ENCODE peak calls at places on chromosomes 13 and 19, in eight cellular contexts. Y is right atrium auricular region, P is tibial artery, M is vagina, Z is ascending aorta, B is OCI-LY7, E is Calu3, U is tibial nerve. H is an unnamed sample.

GRCh38 chr13:36819064-36819810 is at the start of gene RFXAP:
- DNase-seq in U (peak), E (peak), P (peak), Z (peak), M (no peak), Y (peak), B (peak), H (peak)

GRCh38 chr19:16051254-16052025 is 24.9 kb upstream of the TPM4 start:
- DNase-seq in Y (no peak), B (peak), M (no peak), U (no peak), Z (no peak), P (no peak), E (no peak), H (no peak)

GRCh38 chr13:42164557-42165125 is 107.3 kb upstream of the AKAP11 start:
- DNase-seq in U (no peak), Y (no peak), P (no peak), B (no peak), E (no peak), Z (no peak), M (no peak), H (no peak)

GRCh38 chr19:11138659-11139526 is 16.7 kb downstream of the SPC24 start:
- DNase-seq in Y (peak), Z (peak), U (peak), E (peak), P (peak), B (no peak), M (no peak), H (no peak)

GRCh38 chr13:36997716-36998427 is 1.3 kb downstream of the ALG5 start:
- DNase-seq in P (no peak), E (no peak), M (no peak), Z (no peak), U (no peak), Y (no peak), B (no peak), H (no peak)

GRCh38 chr19:10417598-10418280 is 2.6 kb upstream of the PDE4A start:
- DNase-seq in B (peak), Z (no peak), Y (no peak), M (no peak), E (no peak), P (no peak), U (no peak), H (no peak)

GRCh38 chr13:31200636-31200970 is 828 bp downstream of the B3GLCT start:
- DNase-seq in M (no peak), U (no peak), B (peak), P (peak), Z (no peak), E (peak), Y (no peak), H (no peak)

GRCh38 chr19:48777720-48778119 is 22.4 kb downstream of the FGF21 start:
- DNase-seq in Z (no peak), U (no peak), E (no peak), B (no peak), Y (no peak), P (no peak), M (no peak), H (no peak)

GRCh38 chr19:15358918-15359317 is 20.7 kb downstream of the AKAP8 start:
- DNase-seq in P (no peak), B (no peak), Z (no peak), E (no peak), U (no peak), Y (no peak), M (no peak), H (no peak)

GRCh38 chr19:46515879-46516350 is 20.2 kb upstream of the PNMA8B start:
- DNase-seq in M (no peak), Z (no peak), Y (no peak), U (no peak), P (no peak), E (peak), B (peak), H (no peak)

GRCh38 chr13:24671367-24672117 is 8.7 kb upstream of the ATP12A start:
- DNase-seq in Z (no peak), B (peak), Y (peak), M (no peak), E (peak), U (peak), P (peak), H (peak)

GRCh38 chr19:22261596-22261995 is 24.6 kb upstream of the ZNF729 start:
- DNase-seq in E (no peak), P (no peak), Z (no peak), U (no peak), Y (no peak), B (no peak), M (no peak), H (no peak)

GRCh38 chr19:44722131-44723121 is 23.5 kb downstream of the CEACAM16 start:
- DNase-seq in P (no peak), B (peak), Y (no peak), Z (no peak), M (no peak), E (no peak), U (no peak), H (no peak)

GRCh38 chr19:18789883-18790565 is 1.1 kb downstream of the COMP start:
- DNase-seq in E (no peak), M (no peak), B (no peak), Z (no peak), U (no peak), Y (no peak), P (peak), H (no peak)

GRCh38 chr13:29977721-29978120 is 127.3 kb upstream of the UBL3 start:
- DNase-seq in B (no peak), Y (no peak), U (no peak), E (no peak), M (no peak), Z (no peak), P (no peak), H (no peak)

GRCh38 chr19:47243776-47244547 is 12.4 kb upstream of the CCDC9 start:
- DNase-seq in P (peak), M (no peak), E (peak), B (peak), Z (no peak), U (peak), Y (peak), H (peak)

GRCh38 chr13:44837250-44837649 is 152.0 kb downstream of the NUFIP1 start:
- DNase-seq in Y (no peak), E (no peak), B (no peak), M (no peak), P (no peak), Z (no peak), U (no peak), H (no peak)

GRCh38 chr19:42121666-42122069 is 10.6 kb downstream of the POU2F2 start:
- DNase-seq in Z (peak), U (peak), P (peak), B (peak), Y (no peak), E (peak), M (no peak), H (no peak)

GRCh38 chr13:23822252-23822824 is 66.9 kb downstream of the MIPEP start:
- DNase-seq in U (no peak), P (no peak), Z (no peak), M (no peak), B (no peak), E (no peak), Y (no peak), H (no peak)

GRCh38 chr19:56837892-56838679 is 2.4 kb downstream of the PEG3 start:
- DNase-seq in U (peak), Z (peak), Y (peak), B (no peak), P (peak), E (no peak), M (no peak), H (peak)

GRCh38 chr19:5680083-5680436 is 256 bp downstream of the MICOS13 start:
- DNase-seq in U (peak), B (no peak), Y (no peak), P (no peak), E (no peak), M (no peak), Z (no peak), H (no peak)

GRCh38 chr13:36981156-36981743 is 17.9 kb downstream of the ALG5 start:
- DNase-seq in E (no peak), M (no peak), Z (no peak), Y (no peak), B (peak), P (no peak), U (no peak), H (no peak)

GRCh38 chr19:56269348-56269747 is 3.2 kb upstream of the EDDM13 start:
- DNase-seq in B (no peak), Y (no peak), P (no peak), E (no peak), M (no peak), U (no peak), Z (no peak), H (no peak)

GRCh38 chr13:82688400-82688999 is 1193.8 kb downstream of the SLITRK1 start:
- DNase-seq in P (no peak), M (no peak), U (no peak), Z (no peak), E (no peak), Y (no peak), B (no peak), H (no peak)

GRCh38 chr13:104648291-104648690 is 1582.1 kb upstream of the SLC10A2 start:
- DNase-seq in U (no peak), B (no peak), P (no peak), Y (no peak), E (no peak), M (no peak), Z (no peak), H (no peak)

GRCh38 chr19:49861127-49861526 is 6.2 kb downstream of the PNKP start:
- DNase-seq in E (peak), Z (no peak), M (no peak), P (no peak), U (peak), Y (no peak), B (no peak), H (no peak)

GRCh38 chr19:23992348-23992747 is 77.7 kb downstream of the ZNF726 start:
- DNase-seq in Z (no peak), M (no peak), U (no peak), P (no peak), B (no peak), Y (no peak), E (no peak), H (no peak)

GRCh38 chr13:40389081-40389641 is 277.3 kb downstream of the FOXO1 start:
- DNase-seq in P (no peak), Z (no peak), E (no peak), U (no peak), Y (no peak), B (peak), M (no peak), H (no peak)

GRCh38 chr19:30374791-30375650 is 2.8 kb downstream of the ZNF536 start:
- DNase-seq in U (no peak), B (no peak), P (no peak), Y (no peak), M (no peak), E (no peak), Z (no peak), H (no peak)

GRCh38 chr13:26020536-26021290 is 31.1 kb downstream of the SHISA2 start:
- DNase-seq in U (no peak), Y (no peak), M (no peak), P (no peak), Z (no peak), E (no peak), B (no peak), H (no peak)

GRCh38 chr19:19460258-19460731 is 54.8 kb downstream of the GATAD2A start:
- DNase-seq in Z (no peak), M (no peak), E (no peak), B (peak), Y (no peak), P (no peak), U (no peak), H (no peak)

GRCh38 chr19:20661150-20661819 is at the start of gene ZNF626:
- DNase-seq in E (no peak), M (no peak), B (peak), Y (peak), U (peak), Z (peak), P (peak), H (peak)

GRCh38 chr19:10088949-10089554 is 2.9 kb downstream of the SHFL start:
- DNase-seq in E (no peak), U (no peak), Y (no peak), P (no peak), M (no peak), B (no peak), Z (no peak), H (no peak)

GRCh38 chr19:14023404-14024235 is 4.3 kb upstream of the RLN3 start:
- DNase-seq in E (peak), B (no peak), M (no peak), U (no peak), Z (no peak), P (no peak), Y (no peak), H (no peak)

GRCh38 chr19:4327877-4328242 is 10.8 kb downstream of the STAP2 start:
- DNase-seq in B (no peak), Y (no peak), M (no peak), Z (no peak), E (no peak), U (no peak), P (no peak), H (no peak)
- TF ChIP-seq CTCF in B (no peak), Y (no peak), M (no peak), Z (no peak), E (no peak), U (no peak), P (no peak), H (no peak)

GRCh38 chr13:110524484-110525254 is 36.9 kb downstream of the RAB20 start:
- DNase-seq in U (no peak), Y (peak), B (no peak), E (peak), P (no peak), Z (no peak), M (no peak), H (no peak)

GRCh38 chr13:110523180-110523579 is 38.3 kb downstream of the RAB20 start:
- DNase-seq in P (no peak), U (no peak), M (no peak), B (no peak), Z (no peak), Y (no peak), E (no peak), H (no peak)

GRCh38 chr13:110523838-110524237 is 37.7 kb downstream of the RAB20 start:
- DNase-seq in E (no peak), M (no peak), Z (no peak), Y (no peak), B (no peak), U (no peak), P (no peak), H (no peak)

GRCh38 chr13:110528371-110528770 is 33.2 kb downstream of the RAB20 start:
- DNase-seq in P (no peak), U (peak), B (no peak), E (no peak), Y (no peak), Z (no peak), M (no peak), H (no peak)

DNA sequence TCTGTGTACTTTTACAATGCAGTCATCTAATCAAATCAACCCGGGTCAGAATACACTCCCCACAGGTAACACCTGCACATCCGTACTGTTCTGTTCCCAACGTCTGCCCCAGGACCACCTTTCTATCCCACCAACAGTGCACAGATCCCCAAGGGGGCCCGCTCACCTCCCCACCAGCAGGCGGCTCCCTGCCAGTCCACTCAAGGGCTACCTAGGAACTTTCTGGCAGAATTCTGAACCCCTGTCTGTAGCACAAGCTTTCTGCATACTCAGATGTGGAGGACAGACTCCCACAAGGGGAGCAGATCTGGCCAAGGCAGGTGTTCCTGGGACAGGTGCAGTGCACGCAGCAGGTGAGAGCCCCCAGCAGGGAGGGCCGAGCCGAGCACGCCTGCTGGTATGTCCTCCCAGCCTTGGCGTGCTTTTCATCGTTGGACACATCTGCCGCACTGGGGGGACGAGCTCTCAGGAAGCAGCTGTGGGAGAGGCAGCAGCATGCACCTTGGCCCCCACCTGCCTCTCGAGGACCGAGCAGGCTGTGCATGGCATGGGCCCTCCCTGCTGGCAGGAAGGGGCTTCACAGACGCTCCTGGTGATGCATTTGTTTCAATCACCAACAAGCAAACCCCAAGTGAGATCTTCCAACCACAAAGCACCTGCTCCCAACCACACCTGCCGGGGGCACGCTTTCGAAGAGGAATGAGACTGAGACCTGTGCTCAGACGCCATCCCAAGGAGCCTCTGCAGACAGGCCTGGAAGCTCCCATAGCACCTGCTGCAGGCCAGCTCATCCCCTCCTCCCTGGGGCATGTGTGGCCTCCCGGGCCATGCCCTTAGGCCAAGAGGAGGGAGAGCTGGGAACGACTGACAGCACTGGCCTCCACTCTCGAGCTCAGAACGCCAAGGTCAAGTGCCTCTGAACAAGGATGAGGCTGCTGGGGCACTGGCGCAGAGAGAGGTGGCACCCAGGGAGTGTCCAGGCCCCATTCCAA is 35.9 kb downstream of the RAB20 start:
- DNase-seq in M (no peak), E (no peak), Z (no peak), Y (no peak), B (peak), U (no peak), P (no peak), H (no peak)
- TF ChIP-seq CTCF in M (no peak), E (no peak), Z (no peak), Y (no peak), B (no peak), U (no peak), P (no peak), H (no peak)

GRCh38 chr13:60959427-60959826 is 456.2 kb downstream of the PCDH20 start:
- DNase-seq in Z (no peak), Y (no peak), B (no peak), P (no peak), U (no peak), E (no peak), M (no peak), H (no peak)

DNA sequence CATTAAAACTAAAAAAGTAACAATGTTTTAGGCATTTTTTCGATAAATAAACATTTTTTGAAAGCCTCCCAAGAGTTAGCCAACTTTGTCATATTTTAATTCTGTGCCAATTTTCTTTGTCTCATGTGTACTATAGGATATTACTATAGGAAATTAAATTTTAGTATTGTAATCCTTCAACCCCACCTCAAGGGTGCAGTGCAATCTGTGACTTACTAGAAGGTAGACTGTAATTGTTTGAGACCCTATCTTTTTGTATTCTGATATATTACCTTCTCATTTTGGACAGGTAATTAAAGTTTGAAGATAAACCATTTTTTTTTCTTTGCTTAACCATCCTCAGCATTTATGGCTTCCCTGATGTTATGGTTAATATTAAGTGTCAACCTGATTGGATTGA is 457.8 kb downstream of the PCDH20 start:
- DNase-seq in E (no peak), U (no peak), Z (no peak), M (no peak), P (no peak), B (no peak), Y (no peak), H (no peak)
- TF ChIP-seq CTCF in E (no peak), U (no peak), Z (no peak), M (no peak), P (no peak), B (no peak), Y (no peak), H (no peak)

GRCh38 chr13:110944121-110944967 is 29.5 kb upstream of the ANKRD10 start:
- DNase-seq in E (peak), P (no peak), M (no peak), Z (no peak), U (no peak), Y (no peak), B (peak), H (no peak)
- TF ChIP-seq CTCF in E (no peak), P (peak), M (peak), Z (peak), U (peak), Y (no peak), B (peak), H (no peak)

GRCh38 chr19:1648926-1649541 is 3.4 kb downstream of the TCF3 start:
- DNase-seq in Y (no peak), Z (no peak), U (no peak), B (no peak), E (no peak), M (no peak), P (no peak), H (no peak)

GRCh38 chr19:1648156-1648925 is 4.1 kb downstream of the TCF3 start:
- DNase-seq in P (no peak), M (no peak), Y (no peak), E (no peak), U (no peak), Z (no peak), B (peak), H (no peak)

GRCh38 chr19:1651061-1651547 is 1.3 kb downstream of the TCF3 start:
- DNase-seq in P (no peak), U (no peak), Z (no peak), M (no peak), Y (no peak), B (peak), E (no peak), H (no peak)

GRCh38 chr19:1650627-1651009 is 1.8 kb downstream of the TCF3 start:
- DNase-seq in E (no peak), Z (no peak), M (no peak), B (peak), Y (no peak), P (peak), U (no peak), H (no peak)

DNA sequence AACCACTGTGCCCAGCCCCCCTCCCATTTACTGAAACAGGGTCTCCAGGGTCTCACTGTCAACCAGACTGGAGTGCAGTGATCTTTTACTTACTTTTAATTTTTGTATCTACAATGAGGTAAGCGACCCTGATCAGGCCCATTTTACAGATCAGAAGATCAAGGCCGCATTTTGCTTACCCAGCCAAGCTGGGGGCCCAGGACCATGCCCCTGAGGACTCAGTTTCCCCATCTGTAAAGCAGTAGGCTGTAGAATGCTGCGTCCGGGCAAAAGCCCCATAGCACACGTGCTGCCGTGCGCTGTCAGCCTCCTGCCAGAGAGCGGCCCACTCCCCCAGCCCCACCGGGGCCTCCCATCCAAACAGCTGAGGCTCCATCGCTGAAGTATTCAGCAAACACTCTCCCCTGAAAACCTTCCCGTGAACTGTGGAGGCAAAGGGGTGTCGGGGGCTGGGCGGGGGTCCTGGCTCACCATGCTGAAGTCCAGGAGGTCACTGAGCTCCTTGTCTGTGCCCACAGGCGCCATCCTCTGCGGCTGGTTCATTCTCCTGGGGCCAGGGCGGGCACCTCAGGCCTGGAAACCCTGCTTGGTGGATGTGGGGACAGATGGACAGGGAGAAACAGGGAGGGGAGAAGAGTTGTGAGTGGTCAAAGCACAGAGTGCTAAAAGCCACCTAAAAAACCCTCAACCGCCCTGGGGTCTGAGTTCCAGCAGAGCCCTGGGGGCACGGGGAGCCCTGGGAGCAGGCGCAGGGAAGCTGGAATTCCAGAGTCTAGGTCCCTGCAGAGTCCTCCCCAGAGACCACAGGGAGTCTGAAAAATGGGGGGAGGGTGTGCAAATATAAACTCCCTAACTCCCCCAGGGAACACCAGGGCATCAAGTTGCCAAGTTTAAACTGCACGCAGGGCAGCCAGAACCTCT is 2.4 kb downstream of the TCF3 start:
- DNase-seq in P (no peak), B (no peak), Z (no peak), E (no peak), M (no peak), Y (no peak), U (no peak), H (no peak)
- TF ChIP-seq CTCF in P (no peak), B (no peak), Z (no peak), E (no peak), M (no peak), Y (no peak), U (no peak), H (no peak)